ENCODE peak calls at places on chromosomes 7 and 10, in five cellular contexts. D is Peyer's patch, K is neural progenitor cell, J is thyroid gland, H is GM23338. F is an unnamed sample.
A peak's percentile ranks its signal among the peaks of the same experiment; 100 is the strongest.

GRCh38 chr7:131502810-131503545 is 53.5 kb downstream of the PODXL start:
- DNase-seq in H (no peak), D (no peak), J (peak; percentile 51), K (no peak), F (no peak)

GRCh38 chr7:452230-452751 is 67.4 kb downstream of the PDGFA start:
- DNase-seq in J (no peak), H (peak; percentile 71), K (peak; percentile 75), D (no peak), F (no peak)

GRCh38 chr7:10793995-10794780 is 179.5 kb upstream of the PHF14 start:
- DNase-seq in H (no peak), J (no peak), D (no peak), K (no peak), F (no peak)

GRCh38 chr10:61793760-61794713 is 107.5 kb upstream of the ARID5B start:
- DNase-seq in J (peak; percentile 33), H (no peak), D (no peak), K (no peak), F (no peak)

GRCh38 chr10:121935702-121936101 is 7.9 kb upstream of the ATE1 start:
- DNase-seq in K (no peak), J (peak; percentile 19), D (no peak), H (no peak), F (no peak)

GRCh38 chr7:142784096-142784495 is 13.3 kb downstream of the PRSS2 start:
- DNase-seq in J (no peak), K (no peak), H (no peak), D (no peak), F (no peak)

GRCh38 chr7:126483972-126484371 is 768.8 kb downstream of the GRM8 start:
- DNase-seq in D (no peak), H (no peak), K (no peak), J (no peak), F (no peak)

GRCh38 chr7:45568536-45569289 is 5.5 kb upstream of the ADCY1 start:
- DNase-seq in K (no peak), D (no peak), H (no peak), J (no peak), F (no peak)

GRCh38 chr10:132199854-132200311 is 13.1 kb downstream of the DPYSL4 start:
- DNase-seq in J (no peak), H (no peak), K (no peak), D (no peak), F (no peak)

GRCh38 chr10:127149613-127150081 is 46.7 kb downstream of the INSYN2A start:
- DNase-seq in K (no peak), H (peak; percentile 78), J (no peak), D (no peak), F (no peak)

GRCh38 chr7:112505495-112505894 is 24.7 kb downstream of the LSMEM1 start:
- DNase-seq in H (no peak), K (no peak), D (no peak), J (no peak), F (no peak)

GRCh38 chr10:125472037-125472607 is 210.8 kb downstream of the TEX36 start:
- DNase-seq in K (no peak), H (no peak), D (no peak), J (no peak), F (no peak)

GRCh38 chr7:67413670-67414069 is 417.0 kb downstream of the TYW1 start:
- DNase-seq in D (no peak), J (no peak), K (no peak), H (no peak), F (no peak)

GRCh38 chr7:41942468-41943097 is 239.7 kb upstream of the INHBA start:
- DNase-seq in D (no peak), H (peak; percentile 45), K (peak; percentile 16), J (peak; percentile 63), F (no peak)

GRCh38 chr7:93092757-93093370 is 24.9 kb downstream of the SAMD9 start:
- DNase-seq in H (peak; percentile 66), K (peak; percentile 53), J (no peak), D (no peak), F (no peak)

GRCh38 chr10:63766766-63767505 is 245.7 kb downstream of the REEP3 start:
- DNase-seq in D (no peak), J (no peak), K (no peak), H (peak; percentile 18), F (no peak)

GRCh38 chr7:2637505-2638223 is 5.9 kb downstream of the TTYH3 start:
- DNase-seq in J (peak; percentile 40), K (no peak), D (peak; percentile 90), H (no peak), F (no peak)

GRCh38 chr7:2639151-2639993 is 7.6 kb downstream of the TTYH3 start:
- DNase-seq in J (no peak), K (no peak), D (no peak), H (no peak), F (no peak)

GRCh38 chr7:2639994-2640830 is 8.4 kb downstream of the TTYH3 start:
- DNase-seq in H (no peak), K (no peak), D (no peak), J (peak; percentile 99), F (no peak)

GRCh38 chr7:2637066-2637471 is 5.3 kb downstream of the TTYH3 start:
- DNase-seq in D (no peak), H (no peak), K (no peak), J (no peak), F (no peak)

DNA sequence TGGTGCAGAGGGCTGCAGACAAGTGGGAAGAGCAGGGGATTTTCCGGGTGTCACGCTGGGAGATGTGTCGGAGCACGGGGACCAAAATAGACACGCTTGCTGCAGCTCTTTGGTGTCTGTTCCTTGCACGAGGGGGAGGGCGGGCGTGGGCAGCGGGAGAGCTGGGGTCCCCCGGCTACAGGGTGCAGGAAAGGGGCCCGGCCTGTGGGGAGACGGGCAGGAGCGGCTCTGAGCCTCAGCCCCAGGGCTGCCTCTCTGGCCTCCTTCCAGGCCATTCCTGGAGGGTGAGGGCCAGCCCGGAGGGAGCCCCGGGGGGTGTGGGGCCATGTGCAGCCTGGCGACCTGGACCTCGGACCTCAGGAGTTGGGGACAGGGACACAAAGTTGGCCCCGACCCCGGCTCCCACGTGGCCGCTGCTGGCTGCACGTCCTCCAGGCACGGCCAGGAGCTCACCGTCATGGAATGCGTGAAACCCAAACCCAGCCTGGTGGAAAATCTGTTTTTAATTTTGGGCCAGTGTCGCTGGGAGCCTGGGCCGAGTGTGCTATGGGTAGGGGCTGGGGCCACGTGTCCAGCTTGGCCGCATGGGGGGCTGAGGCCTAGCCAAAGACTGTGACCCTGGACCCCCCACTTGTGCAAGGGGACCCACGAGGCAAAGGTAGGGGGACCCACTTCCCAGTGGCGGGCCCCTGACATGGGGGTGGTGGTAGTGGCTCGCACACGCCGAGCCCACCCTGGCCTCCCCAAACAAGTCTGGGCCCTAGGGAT is 6.6 kb downstream of the TTYH3 start:
- DNase-seq in K (no peak), J (peak; percentile 83), H (no peak), D (no peak), F (no peak)
- TF ChIP-seq CTCF in K (no peak), J (no peak), H (no peak), D (no peak), F (no peak)

GRCh38 chr7:53214463-53214862 is 179.0 kb downstream of the POM121L12 start:
- DNase-seq in K (no peak), D (no peak), H (no peak), J (no peak), F (no peak)

DNA sequence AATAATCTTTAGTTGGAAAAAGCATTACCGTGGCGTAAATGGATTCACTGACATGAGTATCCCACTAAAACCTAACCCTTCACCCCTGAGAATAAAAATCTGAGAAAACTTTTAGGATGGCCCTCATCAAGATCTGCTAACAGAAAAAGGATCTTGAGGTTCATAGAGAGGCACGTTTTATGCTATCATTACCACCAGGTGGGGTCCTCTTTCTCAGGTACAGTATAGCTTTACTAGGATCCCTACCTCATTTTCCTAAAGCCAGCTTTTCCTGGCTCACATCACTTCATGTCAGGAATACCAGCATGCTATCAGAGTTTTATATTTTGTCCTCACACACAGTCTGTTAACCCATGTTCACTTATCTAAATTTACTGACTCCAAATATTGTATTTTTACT is 173.7 kb downstream of the POM121L12 start:
- DNase-seq in D (no peak), K (no peak), J (no peak), H (peak; percentile 59), F (no peak)
- TF ChIP-seq CTCF in D (no peak), K (no peak), J (no peak), H (peak; percentile 53), F (no peak)

GRCh38 chr7:138979226-138979979 is 1.8 kb downstream of the KIAA1549 start:
- DNase-seq in J (no peak), D (no peak), K (no peak), H (no peak), F (no peak)
- TF ChIP-seq CTCF in J (no peak), D (no peak), K (peak; percentile 5), H (peak; percentile 12), F (no peak)

GRCh38 chr7:13742126-13742525 is 247.3 kb downstream of the ETV1 start:
- DNase-seq in H (peak; percentile 25), K (no peak), J (no peak), D (no peak), F (no peak)

GRCh38 chr7:13737563-13737962 is 251.9 kb downstream of the ETV1 start:
- DNase-seq in J (no peak), K (no peak), H (no peak), D (no peak), F (no peak)

GRCh38 chr7:13745530-13745929 is 243.9 kb downstream of the ETV1 start:
- DNase-seq in J (no peak), D (no peak), H (no peak), K (no peak), F (no peak)

DNA sequence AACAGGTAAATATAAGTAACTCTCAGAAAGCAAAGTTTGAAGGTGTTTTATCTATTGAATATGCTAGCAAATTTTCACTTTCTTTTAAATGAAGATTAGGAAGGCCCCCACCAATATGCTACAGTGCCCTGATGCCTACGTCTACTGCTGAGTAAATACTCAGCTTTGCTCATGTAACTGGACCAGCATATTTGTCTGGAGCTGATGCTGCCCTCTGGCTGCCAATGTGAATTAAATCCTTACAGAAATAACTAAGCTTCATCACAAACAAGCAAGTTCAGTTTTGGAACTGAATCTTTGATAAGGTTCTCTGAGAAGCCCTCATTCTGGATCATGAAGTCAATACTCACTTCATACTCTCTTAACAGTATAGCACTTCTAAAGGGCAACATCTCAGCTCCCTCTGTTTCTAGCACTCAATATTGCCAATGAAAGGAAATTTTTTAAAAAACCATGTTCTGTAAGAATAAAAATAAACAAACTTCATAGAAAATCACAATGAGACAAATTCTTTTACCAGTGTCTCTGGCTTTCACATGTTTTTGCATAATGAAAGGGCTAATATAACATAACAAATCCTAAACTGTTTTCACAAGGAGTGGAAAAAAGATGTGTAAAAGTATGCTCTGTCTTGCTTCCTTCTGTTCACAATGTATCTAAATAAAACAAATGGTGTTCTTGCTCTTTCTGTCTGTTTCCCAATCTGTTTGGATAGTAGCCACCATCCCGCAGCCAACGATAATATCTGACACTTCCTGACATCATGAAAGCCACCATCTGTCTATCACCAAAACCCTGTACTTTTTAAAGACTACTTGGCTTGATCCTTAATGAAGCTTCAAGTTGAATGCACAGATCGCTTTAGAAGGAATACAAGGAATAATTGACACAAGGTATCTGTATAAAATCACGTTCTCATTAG is 246.5 kb downstream of the ETV1 start:
- DNase-seq in J (peak; percentile 34), H (peak; percentile 51), D (no peak), K (peak; percentile 35), F (no peak)
- TF ChIP-seq CTCF in J (peak; percentile 52), H (peak; percentile 67), D (peak; percentile 34), K (peak; percentile 55), F (no peak)

GRCh38 chr7:146510088-146510680 is 393.6 kb downstream of the CNTNAP2 start:
- DNase-seq in K (peak; percentile 4), D (no peak), J (no peak), H (peak; percentile 10), F (no peak)

DNA sequence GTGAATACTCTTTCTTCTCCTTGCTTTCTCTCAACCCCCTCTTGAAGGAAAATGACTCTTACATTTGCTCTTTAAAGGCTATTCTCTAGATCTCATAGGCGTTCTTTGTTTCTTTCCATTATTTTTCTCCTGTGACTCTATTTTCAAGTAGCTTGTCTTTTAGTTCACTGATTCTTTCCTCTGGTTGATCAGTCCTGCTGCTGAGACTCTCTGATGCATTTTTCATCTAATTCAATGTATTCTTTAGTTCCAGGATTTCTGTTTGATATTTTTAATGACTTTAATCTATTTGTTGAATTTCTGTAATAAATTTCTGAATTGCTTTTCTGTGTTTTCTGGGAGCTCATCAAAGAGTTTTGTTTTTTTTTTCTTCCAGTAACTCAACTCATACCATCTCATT is 397.7 kb downstream of the CNTNAP2 start:
- DNase-seq in J (no peak), H (no peak), K (no peak), D (no peak), F (no peak)
- TF ChIP-seq CTCF in J (no peak), H (no peak), K (no peak), D (no peak), F (no peak)